ENCODE peak calls at places on chromosomes 11 and 22, in four cellular contexts. One of them, this sample, is unnamed.

GRCh38 chr22:33811686-33812085 is 108.6 kb downstream of the LARGE1 start:
- DNase-seq in GM23338: peak
- DNase-seq in spleen: no peak
- DNase-seq in HCT116: no peak
- DNase-seq in this sample: no peak

GRCh38 chr11:91163619-91164451 is 941.0 kb upstream of the CHORDC1 start:
- DNase-seq in GM23338: no peak
- DNase-seq in spleen: no peak
- DNase-seq in HCT116: no peak
- DNase-seq in this sample: no peak

GRCh38 chr11:44954051-44954906 is 3.6 kb upstream of the TP53I11 start:
- DNase-seq in GM23338: no peak
- DNase-seq in spleen: no peak
- DNase-seq in HCT116: no peak
- DNase-seq in this sample: peak

GRCh38 chr22:31079095-31079642 is 1.9 kb upstream of the SMTN start:
- DNase-seq in GM23338: peak
- DNase-seq in spleen: no peak
- DNase-seq in HCT116: no peak
- DNase-seq in this sample: no peak

GRCh38 chr22:30219049-30219448 is 27.5 kb downstream of the LIF start:
- DNase-seq in GM23338: no peak
- DNase-seq in spleen: no peak
- DNase-seq in HCT116: no peak
- DNase-seq in this sample: no peak

GRCh38 chr22:46673677-46674236 is 53.6 kb downstream of the GRAMD4 start:
- DNase-seq in GM23338: no peak
- DNase-seq in spleen: no peak
- DNase-seq in HCT116: no peak
- DNase-seq in this sample: no peak

GRCh38 chr11:113977071-113977490 is 2.2 kb downstream of the HTR3A start:
- DNase-seq in GM23338: no peak
- DNase-seq in spleen: no peak
- DNase-seq in HCT116: no peak
- DNase-seq in this sample: peak

GRCh38 chr22:20989323-20990138 is 7.4 kb downstream of the LZTR1 start:
- DNase-seq in GM23338: no peak
- DNase-seq in spleen: no peak
- DNase-seq in HCT116: no peak
- DNase-seq in this sample: peak

GRCh38 chr11:64891215-64891848 is 12.9 kb upstream of the EHD1 start:
- DNase-seq in GM23338: no peak
- DNase-seq in spleen: no peak
- DNase-seq in HCT116: no peak
- DNase-seq in this sample: no peak

GRCh38 chr11:37857726-37858125 is 1259.7 kb upstream of the RAG2 start:
- DNase-seq in GM23338: peak
- DNase-seq in spleen: no peak
- DNase-seq in HCT116: no peak
- DNase-seq in this sample: no peak

GRCh38 chr11:69131644-69132300 is 24.0 kb upstream of the SMIM38 start:
- DNase-seq in GM23338: peak
- DNase-seq in spleen: peak
- DNase-seq in HCT116: peak
- DNase-seq in this sample: no peak

GRCh38 chr11:127226959-127227358 is 226.4 kb upstream of the KIRREL3 start:
- DNase-seq in GM23338: no peak
- DNase-seq in spleen: no peak
- DNase-seq in HCT116: no peak
- DNase-seq in this sample: no peak

GRCh38 chr22:25200967-25201366 is 1.3 kb downstream of the CRYBB3 start:
- DNase-seq in GM23338: no peak
- DNase-seq in spleen: no peak
- DNase-seq in HCT116: no peak
- DNase-seq in this sample: no peak

GRCh38 chr11:15575409-15575808 is 460.7 kb downstream of the INSC start:
- DNase-seq in GM23338: no peak
- DNase-seq in spleen: no peak
- DNase-seq in HCT116: no peak
- DNase-seq in this sample: no peak

GRCh38 chr22:24236656-24237055 is 8.2 kb downstream of the GGT5 start:
- DNase-seq in GM23338: no peak
- DNase-seq in spleen: no peak
- DNase-seq in HCT116: no peak
- DNase-seq in this sample: no peak

GRCh38 chr22:40055143-40055926 is 60.6 kb downstream of the FAM83F start:
- DNase-seq in GM23338: no peak
- DNase-seq in spleen: no peak
- DNase-seq in HCT116: no peak
- DNase-seq in this sample: no peak

GRCh38 chr11:107898270-107898669 is 30.0 kb upstream of the RAB39A start:
- DNase-seq in GM23338: peak
- DNase-seq in spleen: no peak
- DNase-seq in HCT116: peak
- DNase-seq in this sample: no peak

GRCh38 chr11:62928011-62928410 is 6.8 kb upstream of the CHRM1 start:
- DNase-seq in GM23338: no peak
- DNase-seq in spleen: peak
- DNase-seq in HCT116: no peak
- DNase-seq in this sample: no peak

GRCh38 chr11:2735053-2735589 is 35.3 kb upstream of the KCNQ1OT1 start:
- DNase-seq in GM23338: no peak
- DNase-seq in spleen: no peak
- DNase-seq in HCT116: no peak
- DNase-seq in this sample: no peak

GRCh38 chr11:65417702-65418430 is 4.7 kb upstream of the NEAT1 start:
- DNase-seq in GM23338: no peak
- DNase-seq in spleen: peak
- DNase-seq in HCT116: no peak
- DNase-seq in this sample: peak

GRCh38 chr11:47768090-47768620 is 1.0 kb upstream of the FNBP4 start:
- DNase-seq in GM23338: peak
- DNase-seq in spleen: peak
- DNase-seq in HCT116: no peak
- DNase-seq in this sample: peak

GRCh38 chr11:47765086-47765485 is 2.1 kb downstream of the FNBP4 start:
- DNase-seq in GM23338: no peak
- DNase-seq in spleen: no peak
- DNase-seq in HCT116: no peak
- DNase-seq in this sample: no peak

GRCh38 chr11:47766363-47767227 is 546 bp downstream of the FNBP4 start:
- DNase-seq in GM23338: peak
- DNase-seq in spleen: peak
- DNase-seq in HCT116: no peak
- DNase-seq in this sample: no peak
- TF ChIP-seq POLR2AphosphoS5 in GM23338: no peak
- TF ChIP-seq POLR2AphosphoS5 in spleen: peak
- TF ChIP-seq POLR2AphosphoS5 in HCT116: no peak
- TF ChIP-seq POLR2AphosphoS5 in this sample: peak

GRCh38 chr11:122155765-122156527 is 39.9 kb upstream of the BLID start:
- DNase-seq in GM23338: no peak
- DNase-seq in spleen: no peak
- DNase-seq in HCT116: no peak
- DNase-seq in this sample: no peak
- H3K4me3 ChIP-seq in GM23338: no peak
- H3K4me3 ChIP-seq in spleen: no peak
- H3K4me3 ChIP-seq in HCT116: peak
- H3K4me3 ChIP-seq in this sample: no peak

GRCh38 chr22:18068381-18068988 is 9.3 kb upstream of the PEX26 start:
- DNase-seq in GM23338: no peak
- DNase-seq in spleen: no peak
- DNase-seq in HCT116: no peak
- DNase-seq in this sample: no peak
- TF ChIP-seq POLR2AphosphoS5 in GM23338: no peak
- TF ChIP-seq POLR2AphosphoS5 in spleen: no peak
- TF ChIP-seq POLR2AphosphoS5 in HCT116: no peak
- TF ChIP-seq POLR2AphosphoS5 in this sample: no peak

GRCh38 chr11:118223992-118224391 is 819 bp downstream of the JAML start:
- DNase-seq in GM23338: no peak
- DNase-seq in spleen: no peak
- DNase-seq in HCT116: no peak
- DNase-seq in this sample: no peak
- H3K4me3 ChIP-seq in GM23338: no peak
- H3K4me3 ChIP-seq in spleen: no peak
- H3K4me3 ChIP-seq in HCT116: no peak
- H3K4me3 ChIP-seq in this sample: peak

DNA sequence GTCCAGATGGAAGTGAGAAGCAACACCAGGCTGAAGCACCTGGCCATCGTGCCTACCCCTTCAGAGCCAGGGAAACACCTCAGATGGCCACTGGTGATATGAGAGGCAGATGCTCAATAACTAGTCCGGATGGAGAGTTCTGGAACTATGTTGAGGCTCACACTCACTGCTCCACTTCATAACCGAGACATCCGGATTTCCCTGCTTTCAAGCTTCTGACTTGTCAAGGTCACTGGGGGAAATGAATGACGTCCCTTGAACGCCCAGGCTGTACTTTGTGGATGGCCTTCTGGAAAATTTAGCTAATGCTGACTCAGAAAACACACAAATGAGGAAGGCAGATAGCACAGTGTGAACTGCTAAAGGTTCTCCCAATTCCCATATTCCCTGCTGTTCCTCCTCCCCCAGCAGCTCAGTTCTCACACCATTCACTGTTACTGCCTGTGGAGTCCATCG is at the start of gene LYVE1:
- DNase-seq in GM23338: no peak
- DNase-seq in spleen: no peak
- DNase-seq in HCT116: no peak
- DNase-seq in this sample: no peak
- TF ChIP-seq POLR2AphosphoS5 in GM23338: no peak
- TF ChIP-seq POLR2AphosphoS5 in spleen: peak
- TF ChIP-seq POLR2AphosphoS5 in HCT116: no peak
- TF ChIP-seq POLR2AphosphoS5 in this sample: no peak